ENCODE peak calls at places on chromosomes 5 and 9, in nine cellular contexts. L is transverse colon, X is psoas muscle, B is AG04450, C is endodermal cell, N is HCT116, W is breast epithelium, R is HL-60, S is pancreas. V is an unnamed sample.

GRCh38 chr9:132443951-132444615 is 34.1 kb downstream of the CFAP77 start:
- DNase-seq in N (no peak), L (no peak), R (no peak), W (no peak), B (no peak), S (no peak), C (no peak), X (no peak), V (no peak)

GRCh38 chr9:75454043-75454442 is 365.7 kb downstream of the OSTF1 start:
- DNase-seq in C (no peak), R (no peak), N (no peak), B (no peak), L (peak), S (no peak), X (no peak), W (no peak), V (no peak)

GRCh38 chr5:8598996-8599395 is 730.0 kb downstream of the MTRR start:
- DNase-seq in N (no peak), L (no peak), C (no peak), S (no peak), W (no peak), R (no peak), B (no peak), X (no peak), V (no peak)

GRCh38 chr5:170757182-170757601 is 26.3 kb upstream of the GABRP start:
- DNase-seq in L (no peak), N (no peak), R (no peak), W (no peak), B (no peak), S (peak), C (no peak), X (no peak), V (no peak)

GRCh38 chr5:142883025-142883424 is 112.8 kb downstream of the ARHGAP26 start:
- DNase-seq in R (no peak), X (no peak), B (no peak), W (no peak), C (no peak), L (no peak), N (no peak), S (no peak), V (no peak)

GRCh38 chr9:120740135-120740534 is 25.9 kb upstream of the MEGF9 start:
- DNase-seq in C (no peak), R (no peak), W (no peak), L (no peak), N (no peak), X (no peak), S (no peak), B (no peak), V (no peak)

GRCh38 chr5:83527722-83528438 is 56.3 kb downstream of the VCAN start:
- DNase-seq in X (no peak), C (no peak), R (no peak), L (no peak), N (no peak), B (no peak), W (no peak), S (no peak), V (no peak)

GRCh38 chr5:150579462-150580400 is 60.7 kb upstream of the SYNPO start:
- DNase-seq in L (peak), R (no peak), X (no peak), S (no peak), B (no peak), N (no peak), W (no peak), C (no peak), V (no peak)

GRCh38 chr9:99860266-99860665 is 38.6 kb downstream of the NR4A3 start:
- DNase-seq in S (no peak), R (no peak), X (no peak), B (no peak), N (no peak), W (no peak), C (no peak), L (no peak), V (no peak)

GRCh38 chr9:93261735-93262523 is 78.0 kb downstream of the WNK2 start:
- DNase-seq in R (no peak), C (peak), W (peak), B (no peak), N (no peak), L (peak), X (peak), S (no peak), V (no peak)

GRCh38 chr5:5335708-5336211 is 86.7 kb upstream of the ICE1 start:
- DNase-seq in N (peak), B (no peak), W (no peak), R (no peak), C (peak), S (no peak), L (no peak), X (no peak), V (no peak)

GRCh38 chr9:33440609-33441008 is 6.8 kb downstream of the AQP3 start:
- DNase-seq in B (no peak), X (no peak), N (no peak), R (no peak), L (no peak), S (no peak), W (no peak), C (no peak), V (no peak)

GRCh38 chr5:24609694-24610093 is 35.1 kb downstream of the CDH10 start:
- DNase-seq in R (no peak), N (no peak), L (no peak), W (no peak), B (no peak), X (no peak), S (no peak), C (no peak), V (no peak)

GRCh38 chr5:141486091-141486490 is 1.3 kb downstream of the PCDHGC4 start:
- DNase-seq in W (no peak), R (no peak), C (no peak), L (no peak), X (no peak), N (no peak), S (no peak), B (no peak), V (no peak)

GRCh38 chr5:173246135-173246495 is 11.1 kb upstream of the NKX2-5 start:
- DNase-seq in L (no peak), X (no peak), B (no peak), W (no peak), C (peak), R (no peak), S (no peak), N (no peak), V (no peak)

GRCh38 chr9:16794871-16795639 is 75.4 kb downstream of the BNC2 start:
- DNase-seq in N (no peak), R (no peak), L (peak), W (no peak), B (peak), C (no peak), X (peak), S (no peak), V (no peak)

GRCh38 chr9:37370282-37370681 is 52.2 kb upstream of the GRHPR start:
- DNase-seq in N (no peak), X (no peak), B (no peak), L (no peak), S (no peak), W (no peak), C (no peak), R (no peak), V (no peak)

GRCh38 chr5:149628221-149628620 is 46.9 kb downstream of the ARHGEF37 start:
- DNase-seq in N (no peak), C (no peak), S (no peak), R (no peak), W (no peak), L (peak), B (no peak), X (no peak), V (no peak)

GRCh38 chr5:59542841-59543825 is 350.4 kb downstream of the PDE4D start:
- DNase-seq in N (no peak), B (no peak), S (peak), L (peak), R (no peak), W (no peak), C (no peak), X (peak), V (no peak)

GRCh38 chr9:137550958-137551655 is 572 bp upstream of the MRPL41 start:
- DNase-seq in L (no peak), N (peak), R (no peak), X (peak), S (no peak), B (peak), W (no peak), C (no peak), V (peak)

GRCh38 chr9:15253197-15253596 is 53.8 kb downstream of the TTC39B start:
- DNase-seq in B (no peak), C (no peak), X (no peak), N (no peak), L (no peak), R (no peak), W (no peak), S (no peak), V (no peak)

GRCh38 chr9:102911185-102911584 is 83.9 kb upstream of the CYLC2 start:
- DNase-seq in N (no peak), B (no peak), R (peak), L (no peak), W (no peak), X (no peak), C (no peak), S (no peak), V (no peak)

GRCh38 chr5:146560205-146560812 is 44.3 kb upstream of the GPR151 start:
- DNase-seq in R (no peak), C (peak), L (no peak), W (no peak), B (no peak), X (no peak), S (peak), N (no peak), V (no peak)

GRCh38 chr5:6377121-6377520 is 1.2 kb downstream of the MED10 start:
- DNase-seq in R (no peak), W (no peak), B (no peak), L (no peak), X (peak), N (no peak), C (peak), S (no peak), V (no peak)

GRCh38 chr5:35129921-35130485 is 82.3 kb upstream of the AGXT2 start:
- DNase-seq in B (no peak), S (peak), N (no peak), X (no peak), C (no peak), L (peak), W (no peak), R (no peak), V (no peak)

GRCh38 chr5:38453506-38453905 is 102.9 kb downstream of the LIFR start:
- DNase-seq in X (no peak), N (no peak), L (no peak), B (no peak), C (no peak), S (no peak), R (peak), W (no peak), V (no peak)

DNA sequence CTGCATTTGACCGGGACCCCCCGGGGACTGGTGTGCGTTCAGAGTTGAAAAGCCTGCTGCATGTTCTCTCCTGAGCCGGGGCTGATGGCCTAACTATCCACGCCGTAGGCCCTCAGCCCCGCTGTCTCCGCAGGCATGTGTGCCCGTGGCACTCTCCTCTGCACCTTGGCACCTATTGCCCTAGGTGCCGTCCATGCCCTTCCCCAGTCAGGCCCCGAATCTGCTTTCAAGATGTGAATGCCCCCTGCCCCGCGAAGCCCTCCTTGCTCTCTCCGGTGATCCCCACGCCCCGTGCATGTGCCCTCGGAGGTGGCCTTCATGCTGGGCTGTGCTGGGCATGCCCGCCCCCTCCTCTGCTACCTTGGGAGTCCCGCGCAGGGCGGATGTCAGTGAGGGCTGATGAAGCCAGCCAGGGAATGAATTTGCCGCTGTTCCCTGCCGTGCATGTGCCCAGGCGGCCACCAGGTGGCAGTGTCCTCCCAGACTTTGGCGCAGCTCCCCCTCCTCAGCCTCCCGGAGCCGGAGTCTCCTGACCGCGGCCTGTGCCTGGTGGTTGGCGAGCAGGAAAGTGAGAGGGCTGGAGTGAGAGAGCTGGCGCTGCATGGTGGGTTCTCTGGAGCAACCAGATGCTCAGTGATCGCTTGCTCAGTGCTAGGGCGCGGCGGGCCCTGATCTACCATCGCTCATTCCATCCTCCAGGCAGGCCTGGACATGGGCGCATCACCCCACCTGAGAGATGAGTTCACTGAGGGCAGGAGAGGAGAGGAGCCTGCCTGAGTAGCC is 112.9 kb upstream of the LMX1B start:
- DNase-seq in X (peak), S (peak), R (peak), C (peak), L (peak), W (peak), N (peak), B (peak), V (peak)
- H3K4me3 ChIP-seq in X (no peak), S (no peak), R (no peak), C (no peak), L (no peak), W (no peak), N (no peak), B (no peak), V (no peak)

GRCh38 chr5:99025298-99026045 is 96.7 kb upstream of the CHD1 start:
- DNase-seq in R (no peak), S (peak), X (no peak), C (no peak), W (no peak), N (no peak), B (no peak), L (peak), V (no peak)
- H3K27ac ChIP-seq in R (peak), S (peak), X (no peak), C (no peak), W (no peak), N (no peak), B (no peak), L (peak), V (no peak)

GRCh38 chr9:2800385-2801179 is 43.3 kb downstream of the PUM3 start:
- DNase-seq in S (no peak), L (no peak), W (no peak), B (no peak), N (no peak), C (no peak), R (peak), X (no peak), V (no peak)
- TF ChIP-seq CTCF in S (no peak), L (no peak), W (no peak), B (peak), N (peak), C (peak), R (no peak), X (peak), V (no peak)

DNA sequence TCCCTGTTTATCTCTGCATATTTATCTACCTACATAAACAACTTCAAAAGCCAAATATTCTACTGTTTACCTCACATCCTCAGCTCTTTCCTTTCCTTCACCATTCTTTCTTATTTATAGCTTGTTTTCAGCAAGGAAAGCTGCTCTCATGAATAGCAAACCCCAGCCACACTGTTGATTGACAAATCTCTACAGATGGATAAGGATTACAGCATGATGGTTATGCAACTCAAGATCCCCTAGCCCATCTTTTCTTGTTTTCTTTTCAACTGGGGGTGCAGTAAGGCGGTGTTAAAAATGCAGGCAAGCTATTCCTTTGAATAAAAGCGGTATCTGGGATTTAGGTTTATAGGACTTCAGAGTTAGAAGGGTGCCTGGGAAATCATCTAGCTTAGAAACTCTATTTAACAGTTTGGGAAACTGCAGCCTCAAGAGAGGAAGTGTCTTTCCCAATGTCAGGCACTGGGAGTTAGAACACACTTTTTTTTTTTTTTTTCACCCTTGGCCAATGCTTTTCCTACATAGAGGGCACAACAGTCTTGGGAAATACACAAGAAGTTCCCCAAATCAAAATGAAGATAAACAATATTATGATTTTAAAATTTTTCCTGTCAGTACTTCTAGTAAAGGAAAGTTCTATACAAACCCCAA is 2.7 kb downstream of the SPARC start:
- DNase-seq in N (no peak), W (no peak), B (no peak), S (no peak), L (no peak), X (no peak), R (peak), C (no peak), V (no peak)
- H3K4me3 ChIP-seq in N (no peak), W (peak), B (peak), S (no peak), L (peak), X (peak), R (no peak), C (peak), V (no peak)

V was measured in lung.